ENCODE peak calls at places on chromosomes 11 and 22, in six cellular contexts. F, A, S, I, R and W are unnamed samples.

GRCh38 chr11:1736447-1736992 is 13.9 kb downstream of the IFITM10 start:
- DNase-seq in F (no peak), A (no peak), S (no peak), I (no peak), R (no peak), W (no peak)

GRCh38 chr11:83319346-83319745 is 33.2 kb upstream of the CCDC90B start:
- DNase-seq in F (no peak), A (no peak), S (no peak), I (no peak), R (no peak), W (no peak)

GRCh38 chr11:87097582-87097981 is 59.8 kb downstream of the TMEM135 start:
- DNase-seq in F (no peak), A (no peak), S (no peak), I (peak; percentile 30), R (peak; percentile 83), W (peak; percentile 55)

GRCh38 chr11:70029831-70030811 is 48.0 kb upstream of the ANO1 start:
- DNase-seq in F (no peak), A (no peak), S (no peak), I (no peak), R (no peak), W (no peak)

GRCh38 chr11:2419638-2420501 is 19.3 kb downstream of the TSSC4 start:
- DNase-seq in F (peak; percentile 32), A (peak; percentile 86), S (no peak), I (peak; percentile 83), R (peak; percentile 83), W (peak; percentile 85)

GRCh38 chr11:117818036-117818858 is 6.3 kb downstream of the FXYD2 start:
- DNase-seq in F (peak; percentile 56), A (no peak), S (no peak), I (no peak), R (peak; percentile 51), W (no peak)

GRCh38 chr22:44341431-44342346 is 28.9 kb upstream of the SHISAL1 start:
- DNase-seq in F (no peak), A (peak; percentile 59), S (no peak), I (no peak), R (no peak), W (no peak)

GRCh38 chr22:24411256-24412004 is 16.0 kb upstream of the ADORA2A start:
- DNase-seq in F (no peak), A (no peak), S (no peak), I (no peak), R (no peak), W (no peak)

GRCh38 chr22:50341977-50342650 is 1.0 kb upstream of the PPP6R2 start:
- DNase-seq in F (peak; percentile 32), A (peak; percentile 88), S (no peak), I (peak; percentile 96), R (peak; percentile 87), W (peak; percentile 94)

GRCh38 chr11:44944853-44945235 is 5.8 kb downstream of the TP53I11 start:
- DNase-seq in F (no peak), A (no peak), S (no peak), I (no peak), R (no peak), W (no peak)

GRCh38 chr22:17300926-17301325 is 68.3 kb upstream of the CECR2 start:
- DNase-seq in F (no peak), A (no peak), S (no peak), I (no peak), R (no peak), W (no peak)

GRCh38 chr22:23163665-23164064 is 16.6 kb upstream of the BCR start:
- DNase-seq in F (no peak), A (peak; percentile 51), S (no peak), I (no peak), R (no peak), W (no peak)

GRCh38 chr11:61091373-61092279 is 10.7 kb upstream of the CD5 start:
- DNase-seq in F (no peak), A (peak; percentile 6), S (no peak), I (no peak), R (peak; percentile 63), W (no peak)

GRCh38 chr11:16036218-16036617 is 320.1 kb downstream of the SOX6 start:
- DNase-seq in F (no peak), A (no peak), S (no peak), I (no peak), R (no peak), W (no peak)

GRCh38 chr11:16043617-16044016 is 312.7 kb downstream of the SOX6 start:
- DNase-seq in F (no peak), A (no peak), S (no peak), I (no peak), R (no peak), W (no peak)

GRCh38 chr11:16040151-16040550 is 316.2 kb downstream of the SOX6 start:
- DNase-seq in F (no peak), A (no peak), S (no peak), I (no peak), R (no peak), W (no peak)

GRCh38 chr11:16047073-16047472 is 309.3 kb downstream of the SOX6 start:
- DNase-seq in F (no peak), A (no peak), S (no peak), I (no peak), R (no peak), W (no peak)

DNA sequence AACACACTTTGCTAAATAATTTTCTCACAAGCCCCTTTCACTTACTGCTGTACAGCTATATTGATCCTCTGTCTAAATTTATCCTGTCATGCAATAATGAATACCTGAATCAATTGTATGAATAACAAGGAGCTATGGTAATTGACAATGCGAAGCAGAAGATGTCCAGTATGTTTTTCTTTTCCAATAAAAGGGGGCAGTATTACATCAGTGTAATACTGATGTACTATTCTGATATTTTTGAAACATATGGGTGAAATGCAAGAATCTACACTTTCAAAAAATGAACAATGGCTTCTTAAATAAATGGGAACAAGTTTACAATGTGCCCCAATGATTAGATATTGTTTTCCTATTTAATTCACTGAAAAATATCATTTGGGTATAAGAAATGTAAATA is 315.1 kb downstream of the SOX6 start:
- DNase-seq in F (no peak), A (no peak), S (no peak), I (no peak), R (no peak), W (no peak)
- TF ChIP-seq CTCF in F (no peak), A (no peak), S (no peak), I (no peak), R (no peak), W (no peak)

GRCh38 chr11:19679952-19680823 is 32.4 kb upstream of the NAV2 start:
- DNase-seq in F (peak; percentile 93), A (peak; percentile 87), S (peak; percentile 97), I (no peak), R (no peak), W (no peak)
- TF ChIP-seq CTCF in F (no peak), A (no peak), S (peak; percentile 12), I (no peak), R (no peak), W (no peak)

DNA sequence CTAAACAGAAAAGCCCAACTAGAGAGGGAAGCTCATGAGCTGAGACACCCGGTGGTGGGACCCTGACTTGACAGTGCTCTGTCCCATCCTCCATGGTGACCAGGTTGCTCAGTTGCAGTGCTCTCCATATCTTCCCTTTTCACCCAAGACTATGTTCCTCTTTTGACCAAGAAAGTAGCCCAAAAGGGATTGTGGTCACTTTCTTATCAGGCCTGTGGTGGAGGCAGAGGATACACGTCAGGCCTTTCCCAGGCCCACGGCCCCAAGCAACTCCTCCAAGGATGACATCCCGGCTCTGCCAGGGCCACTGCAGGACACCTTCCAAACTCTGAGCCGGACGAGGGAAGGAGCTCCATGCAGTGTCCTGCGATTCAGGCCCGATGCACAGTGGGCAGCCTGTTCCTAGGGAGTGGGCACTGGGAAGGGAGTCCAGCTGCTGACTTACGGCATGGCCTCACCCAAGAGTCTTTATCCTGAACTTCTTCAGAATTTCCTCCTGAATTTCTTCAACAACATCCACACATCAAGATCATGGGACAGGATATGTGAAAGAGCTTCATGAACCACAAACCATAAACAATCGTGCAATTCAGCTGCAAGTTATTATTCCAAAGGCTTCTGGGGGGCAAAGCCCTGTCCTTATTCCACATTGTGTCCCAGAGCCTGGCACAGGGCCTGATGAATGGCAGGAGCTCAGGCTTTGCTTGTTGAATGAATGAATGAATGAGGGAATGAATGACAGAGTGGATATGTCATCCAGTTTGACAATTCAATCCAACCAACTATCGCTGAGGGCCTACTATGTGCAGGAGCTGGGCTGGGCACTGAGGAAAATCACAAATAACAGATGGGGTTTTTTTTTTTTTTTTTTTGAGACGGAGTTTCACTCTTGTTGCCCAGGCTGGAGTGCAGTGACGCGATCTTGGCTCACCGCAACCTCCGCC is 36.0 kb upstream of the MYH9 start:
- DNase-seq in F (no peak), A (no peak), S (no peak), I (no peak), R (peak; percentile 94), W (no peak)
- TF ChIP-seq CTCF in F (no peak), A (no peak), S (no peak), I (no peak), R (peak; percentile 32), W (no peak)

DNA sequence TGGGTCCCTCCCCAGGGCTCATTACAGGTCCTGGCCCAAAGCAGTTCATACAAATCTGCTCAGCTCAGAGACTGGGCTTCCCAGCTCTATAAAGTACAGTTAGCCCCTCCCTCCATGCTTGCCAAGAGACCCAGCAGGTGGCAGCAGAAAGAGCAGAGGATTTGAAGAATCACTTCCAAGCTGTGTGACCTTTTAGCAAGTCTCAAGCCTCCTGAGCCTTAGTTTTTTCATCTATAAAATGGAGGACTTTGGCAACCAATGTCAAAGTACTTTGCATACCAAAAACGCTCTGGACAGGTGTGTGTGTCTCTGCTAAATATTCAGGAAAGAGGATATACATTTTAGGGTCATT is 26.6 kb downstream of the RELT start:
- DNase-seq in F (no peak), A (no peak), S (no peak), I (no peak), R (peak; percentile 60), W (no peak)
- TF ChIP-seq CTCF in F (peak; percentile 40), A (no peak), S (peak; percentile 39), I (no peak), R (peak; percentile 48), W (no peak)

DNA sequence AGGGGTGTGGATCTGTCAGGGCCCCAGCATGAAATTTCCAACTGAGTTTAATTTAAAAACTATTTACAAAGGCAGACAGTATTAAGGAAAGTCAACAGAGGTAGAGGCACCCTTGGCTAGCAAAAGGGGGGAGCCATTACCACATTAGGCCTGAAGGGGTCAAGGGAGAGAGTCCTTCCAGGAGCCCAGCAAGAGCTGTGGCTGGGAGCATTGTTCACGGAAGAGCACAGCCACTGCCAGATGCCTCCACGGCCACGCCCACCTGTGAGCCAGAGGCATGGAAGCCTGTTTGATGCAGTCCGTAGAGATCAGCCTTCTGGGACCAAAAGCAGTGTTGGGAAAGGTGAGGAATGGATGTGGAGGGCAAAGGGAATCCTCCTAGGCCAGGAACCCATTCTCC is 102.6 kb downstream of the GALNT18 start:
- DNase-seq in F (no peak), A (no peak), S (no peak), I (no peak), R (no peak), W (no peak)
- TF ChIP-seq CTCF in F (no peak), A (no peak), S (no peak), I (no peak), R (no peak), W (no peak)

GRCh38 chr11:25983280-25983679 is 348.6 kb upstream of the ANO3 start:
- DNase-seq in F (no peak), A (no peak), S (no peak), I (no peak), R (no peak), W (no peak)

DNA sequence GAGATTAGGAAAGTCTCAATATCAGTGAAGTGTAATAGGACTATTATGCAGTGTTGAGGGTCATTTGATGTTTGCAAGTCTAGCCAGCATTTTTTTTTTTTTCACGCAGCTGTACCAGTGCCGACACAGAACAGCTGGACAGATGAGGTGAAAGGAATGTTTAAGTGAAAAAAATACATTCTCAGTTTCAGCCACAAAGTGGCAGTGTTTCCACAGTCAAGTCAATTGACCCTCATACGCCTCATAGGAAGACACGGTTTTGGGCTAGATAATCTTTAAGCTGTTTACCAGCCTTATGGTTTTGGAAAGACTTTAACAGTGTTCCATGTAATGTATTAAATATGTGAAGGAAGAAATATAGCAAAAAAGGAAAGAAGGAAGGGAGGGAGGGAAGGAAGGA is 349.9 kb upstream of the ANO3 start:
- DNase-seq in F (peak; percentile 14), A (no peak), S (peak; percentile 16), I (peak; percentile 12), R (peak; percentile 48), W (peak; percentile 37)
- TF ChIP-seq CTCF in F (peak; percentile 29), A (peak; percentile 51), S (peak; percentile 52), I (peak; percentile 50), R (peak; percentile 42), W (peak; percentile 37)